ENCODE peak calls at places on chromosomes 7 and 10, in seven cellular contexts. K, V, R, X, W, M and Q are unnamed samples.

GRCh38 chr10:75240329-75240728 is 4.6 kb upstream of the COMTD1 start:
- DNase-seq in M (no peak), V (no peak), R (no peak), W (no peak), X (no peak), K (no peak), Q (no peak)

GRCh38 chr7:112546723-112547513 is 66.1 kb downstream of the LSMEM1 start:
- DNase-seq in V (peak), X (peak), W (no peak), M (peak), K (no peak), R (peak), Q (no peak)

GRCh38 chr10:1409359-1409750 is 328.0 kb downstream of the ADARB2 start:
- DNase-seq in R (no peak), K (no peak), W (no peak), X (no peak), V (no peak), M (no peak), Q (no peak)

GRCh38 chr7:130741336-130741995 is 7.5 kb upstream of the KLF14 start:
- DNase-seq in K (no peak), X (no peak), M (no peak), R (no peak), W (no peak), V (no peak), Q (no peak)

GRCh38 chr7:106464651-106465050 is 179.9 kb upstream of the NAMPT start:
- DNase-seq in M (no peak), R (no peak), K (no peak), X (no peak), W (no peak), V (no peak), Q (no peak)

GRCh38 chr7:76294344-76295024 is 8.0 kb upstream of the HSPB1 start:
- DNase-seq in M (peak), X (peak), R (no peak), V (peak), K (peak), W (no peak), Q (peak)

GRCh38 chr7:34224259-34224658 is 318.9 kb downstream of the BMPER start:
- DNase-seq in V (no peak), R (no peak), X (no peak), K (no peak), W (no peak), M (no peak), Q (no peak)

GRCh38 chr10:79178614-79179403 is 110.0 kb downstream of the ZMIZ1 start:
- DNase-seq in X (peak), K (peak), R (no peak), V (no peak), M (no peak), W (no peak), Q (no peak)

GRCh38 chr10:52056296-52056695 is 257.8 kb upstream of the DKK1 start:
- DNase-seq in X (no peak), R (no peak), K (no peak), M (no peak), V (no peak), W (no peak), Q (no peak)

GRCh38 chr10:132156382-132156781 is 30.4 kb upstream of the DPYSL4 start:
- DNase-seq in M (no peak), W (no peak), X (no peak), V (no peak), R (no peak), K (no peak), Q (no peak)

GRCh38 chr10:107118866-107119265 is 45.6 kb downstream of the SORCS1 start:
- DNase-seq in V (no peak), K (no peak), M (no peak), R (no peak), X (no peak), W (no peak), Q (no peak)

GRCh38 chr10:2244476-2244875 is 507.2 kb upstream of the ADARB2 start:
- DNase-seq in K (no peak), X (no peak), R (no peak), V (no peak), W (no peak), M (no peak), Q (no peak)

GRCh38 chr7:78018541-78019456 is 220.2 kb downstream of the PHTF2 start:
- DNase-seq in W (no peak), M (no peak), X (peak), K (peak), V (peak), R (no peak), Q (no peak)

DNA sequence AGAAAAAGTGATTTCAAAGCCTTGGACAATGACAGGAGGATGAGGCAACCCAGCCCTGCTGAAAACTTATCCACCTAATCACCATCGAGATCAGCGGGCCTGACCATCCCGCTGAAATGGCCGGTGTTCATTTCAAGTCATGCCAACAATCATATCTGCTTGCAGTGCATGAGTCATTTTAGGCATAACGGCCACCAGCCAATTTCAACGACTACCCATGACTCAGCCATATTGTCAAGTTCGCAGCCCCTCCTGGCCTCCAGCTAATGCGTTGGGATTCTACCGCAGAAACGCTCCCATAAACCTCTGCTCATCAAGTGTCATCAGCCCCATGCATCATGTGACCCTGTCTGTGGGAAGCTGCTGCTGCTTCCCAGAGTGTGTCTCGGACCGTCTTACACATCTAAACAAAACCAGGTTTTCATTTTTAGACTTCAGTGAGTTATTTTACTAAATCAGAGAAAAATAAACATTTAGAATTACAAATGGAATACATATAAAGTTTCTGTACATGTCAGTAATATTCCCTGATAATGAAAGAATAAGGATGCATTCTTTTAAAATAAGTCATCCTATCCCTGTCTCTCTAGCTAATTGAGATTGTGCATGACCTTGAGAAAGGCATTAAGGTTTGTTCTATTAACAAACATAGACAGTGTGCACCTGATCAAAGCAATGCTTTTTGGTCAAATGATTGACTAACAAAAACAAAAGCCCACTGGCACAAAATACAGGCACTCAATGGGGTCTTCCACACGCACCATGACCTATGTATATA is 188.9 kb downstream of the ADAM12 start:
- DNase-seq in K (peak), W (no peak), X (peak), V (peak), R (no peak), M (no peak), Q (peak)
- TF ChIP-seq CEBPB in K (peak), W (no peak), X (peak), V (no peak), R (no peak), M (no peak), Q (peak)

DNA sequence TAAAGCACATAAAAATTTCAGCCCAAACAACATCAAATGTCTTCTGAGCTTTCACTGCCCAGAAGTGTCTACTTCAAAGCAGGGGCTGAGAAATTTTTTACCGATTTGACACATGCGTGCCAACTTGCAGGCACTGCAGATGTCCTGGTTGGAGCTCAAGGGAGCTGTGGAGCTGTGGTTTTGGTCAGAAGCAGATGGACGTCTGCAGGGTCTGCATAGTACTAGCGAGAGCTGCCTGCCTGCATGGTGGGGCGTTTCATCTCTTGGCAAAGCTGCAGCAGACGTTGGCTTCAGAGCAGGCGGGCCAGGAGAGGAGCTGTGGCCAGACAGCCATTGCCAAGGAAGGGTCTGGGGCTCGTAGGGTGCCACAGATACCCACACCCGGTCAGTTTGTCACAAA is 296.7 kb downstream of the GLRX3 start:
- DNase-seq in V (no peak), X (no peak), W (no peak), M (no peak), R (no peak), K (no peak), Q (no peak)
- TF ChIP-seq CEBPB in V (no peak), X (no peak), W (no peak), M (no peak), R (no peak), K (no peak), Q (no peak)

GRCh38 chr7:26850193-26850651 is 14.2 kb downstream of the SKAP2 start:
- DNase-seq in W (no peak), V (no peak), M (no peak), K (peak), R (no peak), X (peak), Q (no peak)
- TF ChIP-seq CEBPB in W (no peak), V (no peak), M (no peak), K (peak), R (no peak), X (no peak), Q (no peak)

DNA sequence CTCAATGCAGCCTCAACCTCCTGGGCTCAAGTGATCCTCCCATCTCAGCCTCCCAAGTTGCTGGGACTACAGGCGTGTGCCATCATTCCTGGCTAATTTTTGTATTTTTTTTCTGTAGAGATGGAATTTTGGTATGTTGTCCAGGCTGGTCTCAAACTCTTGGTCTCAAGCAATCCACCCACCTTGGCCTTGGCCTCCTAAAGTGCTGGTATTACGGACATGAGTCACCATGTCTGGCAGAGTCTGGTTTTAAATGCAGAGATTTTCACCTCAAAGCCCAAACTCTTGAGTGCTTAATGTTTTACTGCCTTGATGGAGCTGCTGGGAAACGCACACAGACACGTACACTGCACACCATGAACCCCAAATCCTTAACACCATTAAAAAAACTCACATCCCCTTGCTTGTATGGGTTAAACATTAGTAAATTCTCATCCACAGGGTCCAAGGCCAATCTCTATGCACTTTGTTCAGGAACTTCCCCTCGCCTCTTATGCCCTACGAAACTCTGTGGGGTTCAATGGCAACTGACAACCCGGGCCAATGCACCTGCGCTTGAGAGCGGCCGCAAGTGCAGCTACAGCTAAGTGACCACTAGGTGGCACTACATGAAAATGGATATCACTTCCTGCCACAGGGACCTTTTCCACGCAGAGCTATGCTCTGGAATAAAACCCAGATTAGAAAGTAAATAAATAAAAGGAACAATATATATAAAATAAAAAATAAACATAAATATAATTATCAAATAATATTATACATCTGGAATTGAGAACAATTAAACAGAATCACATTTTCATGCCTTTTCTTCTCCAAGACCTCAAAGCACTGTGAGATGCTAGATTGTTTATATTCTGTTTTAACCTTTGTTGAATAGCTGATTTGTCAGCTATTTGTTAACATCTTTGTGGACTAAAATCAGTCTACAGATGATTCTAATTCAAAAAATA is 66.9 kb upstream of the AFAP1L2 start:
- DNase-seq in W (peak), R (no peak), V (peak), K (peak), M (peak), X (peak), Q (peak)
- TF ChIP-seq CEBPB in W (no peak), R (no peak), V (no peak), K (no peak), M (no peak), X (no peak), Q (no peak)

GRCh38 chr7:32298403-32299132 is 191.6 kb downstream of the LSM5 start:
- DNase-seq in M (no peak), V (no peak), R (no peak), W (no peak), K (no peak), X (no peak), Q (no peak)
- TF ChIP-seq CEBPB in M (no peak), V (no peak), R (no peak), W (no peak), K (no peak), X (no peak), Q (no peak)

GRCh38 chr10:125157473-125157865 is 2.9 kb downstream of the CTBP2 start:
- DNase-seq in K (no peak), W (no peak), R (no peak), V (no peak), X (no peak), M (no peak), Q (no peak)

GRCh38 chr10:125158528-125159485 is 1.6 kb downstream of the CTBP2 start:
- DNase-seq in R (no peak), M (no peak), W (no peak), K (peak), X (peak), V (peak), Q (no peak)

GRCh38 chr10:125160856-125161569 is 650 bp upstream of the CTBP2 start:
- DNase-seq in V (peak), W (no peak), K (peak), M (no peak), X (peak), R (peak), Q (peak)

GRCh38 chr10:125159932-125160855 is at the start of gene CTBP2:
- DNase-seq in R (no peak), K (peak), V (peak), M (no peak), W (no peak), X (no peak), Q (peak)

GRCh38 chr10:125159486-125159931 is 854 bp downstream of the CTBP2 start:
- DNase-seq in V (no peak), W (no peak), M (no peak), R (no peak), K (peak), X (no peak), Q (no peak)
- TF ChIP-seq CEBPB in V (no peak), W (no peak), M (no peak), R (no peak), K (no peak), X (no peak), Q (no peak)